ENCODE peak calls at places on chromosome 5, in eight cellular contexts. L, F, P, C, W, E, D and Y are unnamed samples.

GRCh38 chr5:172954277-172954676 is 4.9 kb upstream of the RPL26L1 start:
- DNase-seq in W (no peak), F (no peak), E (no peak), C (no peak), L (no peak), P (no peak), D (no peak), Y (no peak)

GRCh38 chr5:58715997-58716656 is 133.3 kb downstream of the RAB3C start:
- DNase-seq in C (no peak), W (no peak), E (no peak), P (no peak), F (no peak), D (no peak), L (no peak), Y (no peak)

GRCh38 chr5:72468606-72469005 is 38.6 kb downstream of the ZNF366 start:
- DNase-seq in C (no peak), L (no peak), E (no peak), F (no peak), P (no peak), D (no peak), W (no peak), Y (no peak)

GRCh38 chr5:139482050-139482889 is at the start of gene STING1:
- DNase-seq in P (peak; percentile 45), E (no peak), F (peak; percentile 100), C (peak; percentile 48), D (no peak), W (peak; percentile 91), L (no peak), Y (peak; percentile 72)

GRCh38 chr5:132802044-132802684 is 10.9 kb upstream of the SOWAHA start:
- DNase-seq in E (no peak), F (no peak), C (no peak), D (no peak), W (no peak), P (no peak), L (no peak), Y (peak; percentile 44)

GRCh38 chr5:117376748-117377147 is 802.1 kb upstream of the SEMA6A start:
- DNase-seq in L (no peak), P (no peak), C (no peak), F (no peak), D (no peak), W (no peak), E (no peak), Y (peak; percentile 10)

GRCh38 chr5:124064956-124065355 is 553.0 kb downstream of the CSNK1G3 start:
- DNase-seq in E (no peak), C (no peak), W (no peak), P (no peak), D (no peak), F (no peak), L (no peak), Y (no peak)

GRCh38 chr5:133565993-133566392 is 46.3 kb downstream of the FSTL4 start:
- DNase-seq in L (no peak), D (no peak), C (peak; percentile 86), W (peak; percentile 19), P (no peak), E (no peak), F (peak; percentile 72), Y (no peak)